ENCODE peak calls at places on chromosomes 7 and 10, in ten cellular contexts. V is esophagus squamous epithelium, F is H1, W is body of pancreas, L is A549, T is right lobe of liver, Z is Peyer's patch, J is HepG2, X is adrenal gland, I is HCT116. S is an unnamed sample.

GRCh38 chr7:110204527-110204926 is 886.4 kb upstream of the LRRN3 start:
- DNase-seq in F (peak; percentile 7), V (no peak), T (no peak), J (no peak), W (no peak), L (no peak), Z (no peak), I (peak; percentile 7), X (no peak), S (no peak)

GRCh38 chr7:73518470-73518869 is 3.6 kb downstream of the BAZ1B start:
- DNase-seq in Z (peak; percentile 3), V (no peak), J (no peak), W (no peak), L (no peak), T (no peak), X (no peak), I (no peak), F (no peak), S (no peak)

GRCh38 chr7:78635394-78635793 is 818.1 kb downstream of the MAGI2 start:
- DNase-seq in X (no peak), V (no peak), J (no peak), I (no peak), W (no peak), Z (no peak), T (no peak), L (no peak), F (no peak), S (no peak)

GRCh38 chr7:148987751-148988512 is 40.4 kb downstream of the PDIA4 start:
- DNase-seq in Z (no peak), X (no peak), V (no peak), F (no peak), W (peak; percentile 41), L (no peak), I (no peak), J (no peak), T (peak; percentile 54), S (no peak)

GRCh38 chr7:156438011-156438410 is 202.6 kb upstream of the RNF32 start:
- DNase-seq in J (no peak), X (no peak), W (no peak), T (no peak), F (no peak), L (no peak), V (no peak), I (no peak), Z (no peak), S (no peak)

GRCh38 chr10:100887761-100888296 is 24.9 kb upstream of the SLF2 start:
- DNase-seq in V (no peak), L (no peak), W (no peak), T (no peak), J (no peak), X (no peak), Z (peak; percentile 17), I (no peak), F (no peak), S (no peak)

GRCh38 chr10:58444876-58445275 is 59.7 kb downstream of the TFAM start:
- DNase-seq in I (no peak), W (no peak), F (no peak), L (no peak), X (no peak), J (no peak), T (no peak), V (no peak), Z (no peak), S (no peak)

GRCh38 chr10:59885430-59886134 is 20.8 kb downstream of the CCDC6 start:
- DNase-seq in T (no peak), I (no peak), F (no peak), V (no peak), L (no peak), J (no peak), X (no peak), Z (peak; percentile 85), W (no peak), S (no peak)

GRCh38 chr7:116632349-116632748 is 39.6 kb upstream of the MET start:
- DNase-seq in T (no peak), F (no peak), Z (no peak), I (no peak), L (no peak), V (no peak), J (no peak), X (no peak), W (no peak), S (no peak)

GRCh38 chr7:126574838-126575250 is 677.9 kb downstream of the GRM8 start:
- DNase-seq in L (peak; percentile 3), V (no peak), W (no peak), Z (no peak), X (no peak), J (no peak), I (peak; percentile 15), F (peak; percentile 9), T (no peak), S (no peak)

GRCh38 chr7:135238112-135238744 is 4.6 kb downstream of the STRA8 start:
- DNase-seq in W (no peak), L (peak; percentile 53), T (no peak), Z (no peak), X (no peak), V (no peak), J (no peak), F (no peak), I (peak; percentile 44), S (no peak)

GRCh38 chr7:67033251-67033650 is 36.6 kb downstream of the TYW1 start:
- DNase-seq in J (no peak), W (no peak), L (no peak), I (no peak), T (no peak), X (no peak), V (no peak), F (no peak), Z (no peak), S (no peak)

GRCh38 chr7:91945476-91945875 is 4.8 kb downstream of the AKAP9 start:
- DNase-seq in T (no peak), L (peak; percentile 33), Z (no peak), V (no peak), X (peak; percentile 55), F (no peak), I (no peak), J (peak; percentile 71), W (peak; percentile 13), S (no peak)

GRCh38 chr7:91949221-91950009 is 8.8 kb downstream of the AKAP9 start:
- DNase-seq in Z (no peak), J (no peak), X (no peak), F (no peak), I (no peak), T (no peak), W (no peak), V (no peak), L (no peak), S (no peak)

GRCh38 chr7:91947948-91948347 is 7.3 kb downstream of the AKAP9 start:
- DNase-seq in L (no peak), X (no peak), I (no peak), J (no peak), T (no peak), F (no peak), Z (no peak), W (no peak), V (no peak), S (no peak)

GRCh38 chr7:91942312-91942711 is 1.6 kb downstream of the AKAP9 start:
- DNase-seq in L (no peak), Z (no peak), T (no peak), I (no peak), V (no peak), J (peak; percentile 16), F (no peak), X (no peak), W (no peak), S (no peak)

GRCh38 chr7:91946549-91946948 is 5.9 kb downstream of the AKAP9 start:
- DNase-seq in J (no peak), F (no peak), X (no peak), T (no peak), W (no peak), Z (no peak), L (no peak), I (no peak), V (no peak), S (no peak)
- H3K4me1 ChIP-seq in J (peaks cover 31% of the 10 kb centered on the region), F (no peaks in the 10 kb centered on the region), X (peaks cover 21% of the 10 kb centered on the region), T (peaks cover 15% of the 10 kb centered on the region), W (peaks cover 42% of the 10 kb centered on the region), Z (no peaks in the 10 kb centered on the region), L (peaks cover 28% of the 10 kb centered on the region), I (peaks cover 4% of the 10 kb centered on the region), V (peaks cover 14% of the 10 kb centered on the region), S (no peaks in the 10 kb centered on the region)

DNA sequence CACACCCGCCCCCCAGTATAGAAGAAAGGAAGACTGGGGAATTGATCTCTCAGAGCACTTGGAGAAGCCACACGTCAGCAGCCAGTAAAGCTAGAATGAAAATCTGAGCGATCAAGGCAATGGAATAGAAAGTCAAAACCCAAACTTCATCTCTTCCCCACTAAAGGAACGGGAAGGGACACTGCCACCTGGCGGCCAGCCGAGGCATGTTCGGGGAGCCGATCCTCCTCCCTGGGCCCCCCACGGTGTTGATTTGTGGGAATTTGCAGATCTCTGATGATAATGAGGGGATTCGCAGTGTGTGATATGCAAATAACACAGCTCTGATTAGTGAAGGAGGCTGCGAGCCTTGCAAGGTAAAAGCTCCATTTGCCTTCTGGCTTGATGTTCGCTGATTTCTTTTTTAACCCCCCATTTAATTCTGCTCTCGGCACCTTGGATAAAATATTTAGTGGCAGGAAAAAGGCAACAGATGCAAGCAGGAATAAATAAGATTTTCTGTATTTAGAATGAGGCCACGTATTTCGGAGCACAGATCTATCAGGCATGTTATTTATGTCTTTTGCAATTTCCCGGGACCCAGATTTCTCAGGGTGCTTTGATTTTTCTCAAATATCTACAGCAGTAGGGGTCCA is 258.6 kb downstream of the PAXIP1 start:
- DNase-seq in I (no peak), V (no peak), J (no peak), Z (no peak), L (peak; percentile 60), X (peak; percentile 18), T (no peak), W (peak; percentile 63), F (peak; percentile 23), S (no peak)
- H3K4me3 ChIP-seq in I (no peak overlapping the region), V (no peak overlapping the region), J (no peak overlapping the region), Z (no peak overlapping the region), L (no peak overlapping the region), X (no peak overlapping the region), T (no peak overlapping the region), W (no peak overlapping the region), F (no peak overlapping the region), S (no peak overlapping the region)

GRCh38 chr7:53690411-53690810 is 655.0 kb downstream of the POM121L12 start:
- DNase-seq in I (no peak), F (no peak), Z (no peak), V (no peak), W (no peak), X (no peak), L (no peak), T (no peak), J (no peak), S (no peak)

GRCh38 chr7:53684693-53685092 is 649.3 kb downstream of the POM121L12 start:
- DNase-seq in Z (no peak), F (no peak), X (no peak), V (no peak), W (no peak), J (no peak), L (no peak), I (no peak), T (no peak), S (no peak)
- TF ChIP-seq POLR2A in Z (no peak), F (no peak), X (no peak), V (no peak), W (no peak), J (no peak), L (no peak), I (no peak), T (no peak), S (no peak)

DNA sequence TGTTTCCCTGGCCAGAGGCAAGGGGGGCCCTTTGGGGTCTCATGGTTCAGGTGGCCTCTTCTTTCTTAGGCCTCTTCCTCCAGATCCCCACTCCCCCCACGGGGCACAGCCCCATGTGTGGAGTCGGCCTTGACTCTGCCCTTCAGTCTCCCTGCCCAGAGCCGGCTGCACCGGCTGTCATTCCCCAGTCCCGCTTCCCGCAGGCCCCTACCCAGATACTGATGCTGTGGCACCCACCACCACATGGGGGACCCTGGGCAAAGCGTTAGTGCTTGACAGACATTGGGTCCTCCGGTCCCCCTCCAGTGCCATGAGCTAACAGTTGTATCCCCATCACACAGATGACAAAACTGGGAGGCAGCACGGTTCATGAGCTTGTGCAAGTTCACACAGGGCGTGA is 6.3 kb upstream of the GIMAP8 start:
- DNase-seq in X (no peak), W (no peak), F (no peak), T (no peak), I (no peak), J (no peak), V (no peak), L (no peak), Z (no peak), S (no peak)
- H3K4me1 ChIP-seq in X (peaks cover 11% of the 10 kb centered on the region), W (peaks cover 15% of the 10 kb centered on the region), F (peaks cover 2% of the 10 kb centered on the region), T (peaks cover 13% of the 10 kb centered on the region), I (no peaks in the 10 kb centered on the region), J (no peaks in the 10 kb centered on the region), V (peaks cover 2% of the 10 kb centered on the region), L (no peaks in the 10 kb centered on the region), Z (no peaks in the 10 kb centered on the region), S (no peaks in the 10 kb centered on the region)